ENCODE peak calls at places on chromosomes 3 and 15, in five cellular contexts. S is H9, Y is neuronal stem cell, P is H1, N is mesenchymal stem cell. J is an unnamed sample.

GRCh38 chr3:14876942-14877341 is 58.2 kb downstream of the FGD5 start:
- DNase-seq in S (no peak), Y (no peak), P (no peak), N (no peak), J (no peak)

GRCh38 chr3:30544811-30545210 is 61.6 kb upstream of the TGFBR2 start:
- DNase-seq in S (no peak), Y (no peak), P (no peak), N (peak), J (no peak)

GRCh38 chr15:81097893-81098280 is 36.2 kb upstream of the CFAP161 start:
- DNase-seq in S (no peak), Y (no peak), P (peak), N (no peak), J (no peak)

GRCh38 chr3:152026033-152026556 is 152.7 kb downstream of the SUCNR1 start:
- DNase-seq in S (no peak), Y (no peak), P (no peak), N (peak), J (peak)

GRCh38 chr3:50539887-50540286 is 27.7 kb downstream of the C3orf18 start:
- DNase-seq in S (no peak), Y (no peak), P (no peak), N (no peak), J (no peak)

GRCh38 chr3:196159952-196160804 is 51.0 kb downstream of the ZDHHC19 start:
- DNase-seq in S (peak), Y (no peak), P (peak), N (peak), J (no peak)

GRCh38 chr3:62892951-62893350 is 17.7 kb upstream of the CADPS start:
- DNase-seq in S (no peak), Y (no peak), P (no peak), N (no peak), J (no peak)

GRCh38 chr3:45011756-45012441 is 14.2 kb upstream of the CLEC3B start:
- DNase-seq in S (no peak), Y (no peak), P (no peak), N (peak), J (peak)

GRCh38 chr3:147816770-147817169 is 407.6 kb downstream of the ZIC1 start:
- DNase-seq in S (no peak), Y (no peak), P (no peak), N (no peak), J (no peak)

GRCh38 chr3:138786788-138787276 is 47.9 kb downstream of the PIK3CB start:
- DNase-seq in S (no peak), Y (no peak), P (no peak), N (peak), J (no peak)

GRCh38 chr3:122665226-122665786 is 15.3 kb upstream of the PARP14 start:
- DNase-seq in S (no peak), Y (no peak), P (no peak), N (no peak), J (no peak)

GRCh38 chr3:42780892-42781700 is 8.0 kb upstream of the CCDC13 start:
- DNase-seq in S (no peak), Y (peak), P (no peak), N (peak), J (peak)

GRCh38 chr3:124592658-124593441 is 137.4 kb upstream of the UMPS start:
- DNase-seq in S (no peak), Y (no peak), P (peak), N (no peak), J (peak)

GRCh38 chr3:123338021-123338619 is 110.8 kb downstream of the ADCY5 start:
- DNase-seq in S (no peak), Y (no peak), P (no peak), N (no peak), J (peak)

GRCh38 chr15:79195239-79195638 is 87.3 kb upstream of the ANKRD34C start:
- DNase-seq in S (no peak), Y (no peak), P (no peak), N (no peak), J (no peak)

GRCh38 chr3:64264491-64265109 is 39.3 kb upstream of the PRICKLE2 start:
- DNase-seq in S (no peak), Y (no peak), P (no peak), N (peak), J (peak)

GRCh38 chr3:64259646-64260045 is 34.4 kb upstream of the PRICKLE2 start:
- DNase-seq in S (no peak), Y (no peak), P (no peak), N (no peak), J (no peak)

GRCh38 chr3:64260391-64260790 is 35.1 kb upstream of the PRICKLE2 start:
- DNase-seq in S (no peak), Y (no peak), P (no peak), N (peak), J (no peak)

GRCh38 chr3:64266065-64266874 is 41.0 kb upstream of the PRICKLE2 start:
- DNase-seq in S (no peak), Y (no peak), P (no peak), N (peak), J (no peak)

GRCh38 chr3:64262574-64263114 is 37.4 kb upstream of the PRICKLE2 start:
- DNase-seq in S (no peak), Y (no peak), P (no peak), N (no peak), J (no peak)
- H2BK12ac ChIP-seq in S (no peak), Y (no peak), P (no peak), N (no peak), J (peak)

GRCh38 chr15:31435256-31435781 is 108.7 kb downstream of the KLF13 start:
- DNase-seq in S (peak), Y (peak), P (peak), N (peak), J (peak)
- H4K8ac ChIP-seq in S (no peak), Y (no peak), P (no peak), N (peak), J (no peak)

GRCh38 chr3:185792955-185793354 is 31.9 kb downstream of the IGF2BP2 start:
- DNase-seq in S (no peak), Y (no peak), P (no peak), N (no peak), J (no peak)
- H2BK12ac ChIP-seq in S (no peak), Y (no peak), P (no peak), N (no peak), J (no peak)

GRCh38 chr15:51623386-51623938 is 891 bp upstream of the DMXL2 start:
- DNase-seq in S (no peak), Y (no peak), P (no peak), N (no peak), J (no peak)
- H4K8ac ChIP-seq in S (no peak), Y (no peak), P (no peak), N (no peak), J (no peak)

GRCh38 chr3:5172018-5172417 is 15.5 kb upstream of the EDEM1 start:
- DNase-seq in S (no peak), Y (no peak), P (no peak), N (no peak), J (no peak)
- H2BK12ac ChIP-seq in S (no peak), Y (no peak), P (no peak), N (no peak), J (no peak)